ENCODE peak calls at places on chromosomes 13 and 19, in six cellular contexts. J, B, Z, E, Q and D are unnamed samples.

GRCh38 chr13:79741006-79741405 is 260.1 kb downstream of the NDFIP2 start:
- DNase-seq in J (peak; percentile 63), B (peak; percentile 28), Z (no peak), E (no peak), Q (no peak), D (peak; percentile 57)

GRCh38 chr13:90427322-90428272 is 919.9 kb upstream of the MIR17HG start:
- DNase-seq in J (no peak), B (no peak), Z (peak; percentile 12), E (peak; percentile 17), Q (no peak), D (no peak)

GRCh38 chr19:4140237-4140711 is 13.2 kb upstream of the CREB3L3 start:
- DNase-seq in J (peak; percentile 76), B (peak; percentile 70), Z (peak; percentile 94), E (peak; percentile 88), Q (peak; percentile 79), D (peak; percentile 88)

GRCh38 chr19:5354403-5354802 is 13.8 kb upstream of the PTPRS start:
- DNase-seq in J (no peak), B (peak; percentile 34), Z (peak; percentile 71), E (peak; percentile 39), Q (no peak), D (peak; percentile 33)

GRCh38 chr19:12789098-12789903 is 2.0 kb upstream of the JUNB start:
- DNase-seq in J (no peak), B (no peak), Z (peak; percentile 54), E (peak; percentile 72), Q (no peak), D (peak; percentile 64)

GRCh38 chr13:100392709-100393630 is 195.6 kb downstream of the GGACT start:
- DNase-seq in J (peak; percentile 100), B (peak; percentile 91), Z (peak; percentile 67), E (no peak), Q (peak; percentile 98), D (peak; percentile 99)

GRCh38 chr19:10009269-10009665 is 1.0 kb downstream of the COL5A3 start:
- DNase-seq in J (peak; percentile 89), B (no peak), Z (peak; percentile 87), E (peak; percentile 89), Q (no peak), D (peak; percentile 84)

GRCh38 chr13:59269476-59269875 is 894.3 kb downstream of the DIAPH3 start:
- DNase-seq in J (peak; percentile 47), B (no peak), Z (peak; percentile 11), E (no peak), Q (no peak), D (peak; percentile 5)

GRCh38 chr19:16351133-16351809 is 26.6 kb downstream of the KLF2 start:
- DNase-seq in J (no peak), B (no peak), Z (no peak), E (no peak), Q (no peak), D (peak; percentile 71)

GRCh38 chr13:44309771-44310767 is 63.6 kb upstream of the SERP2 start:
- DNase-seq in J (peak; percentile 70), B (no peak), Z (no peak), E (no peak), Q (no peak), D (no peak)

GRCh38 chr13:98428256-98428966 is 148.5 kb downstream of the STK24 start:
- DNase-seq in J (no peak), B (no peak), Z (no peak), E (no peak), Q (no peak), D (peak; percentile 36)

GRCh38 chr13:59119475-59119874 is 1044.3 kb downstream of the DIAPH3 start:
- DNase-seq in J (no peak), B (no peak), Z (no peak), E (no peak), Q (no peak), D (no peak)

GRCh38 chr13:48302920-48303330 is 626 bp upstream of the RB1 start:
- DNase-seq in J (no peak), B (no peak), Z (no peak), E (no peak), Q (peak; percentile 18), D (no peak)

GRCh38 chr19:31270897-31271568 is 78.2 kb downstream of the TSHZ3 start:
- DNase-seq in J (peak; percentile 63), B (no peak), Z (no peak), E (no peak), Q (no peak), D (peak; percentile 79)

GRCh38 chr13:80605007-80605406 is 264.1 kb upstream of the SPRY2 start:
- DNase-seq in J (no peak), B (no peak), Z (no peak), E (no peak), Q (no peak), D (no peak)

GRCh38 chr13:107466326-107466725 is 749.0 kb downstream of the LIG4 start:
- DNase-seq in J (no peak), B (no peak), Z (no peak), E (no peak), Q (no peak), D (peak; percentile 61)

GRCh38 chr19:33767898-33768413 is 28.7 kb upstream of the KCTD15 start:
- DNase-seq in J (peak; percentile 19), B (peak; percentile 21), Z (peak; percentile 92), E (peak; percentile 92), Q (no peak), D (peak; percentile 39)

GRCh38 chr13:29702912-29703351 is 107.4 kb upstream of the SLC7A1 start:
- DNase-seq in J (peak; percentile 76), B (no peak), Z (peak; percentile 18), E (no peak), Q (no peak), D (peak; percentile 96)

GRCh38 chr19:39032164-39032918 is at the start of gene FBXO27:
- DNase-seq in J (no peak), B (no peak), Z (peak; percentile 96), E (peak; percentile 72), Q (peak; percentile 16), D (peak; percentile 32)

GRCh38 chr13:44303681-44304432 is 69.8 kb upstream of the SERP2 start:
- DNase-seq in J (no peak), B (no peak), Z (no peak), E (no peak), Q (no peak), D (no peak)

GRCh38 chr13:89281331-89281730 is 1610.2 kb downstream of the SLITRK5 start:
- DNase-seq in J (no peak), B (no peak), Z (no peak), E (no peak), Q (no peak), D (no peak)

GRCh38 chr19:38057954-38058690 is 151.1 kb downstream of the SIPA1L3 start:
- DNase-seq in J (no peak), B (peak; percentile 58), Z (no peak), E (no peak), Q (no peak), D (no peak)

GRCh38 chr19:4939466-4939865 is 29.4 kb upstream of the KDM4B start:
- DNase-seq in J (no peak), B (no peak), Z (no peak), E (no peak), Q (no peak), D (no peak)

GRCh38 chr13:63427170-63427569 is 2011.5 kb upstream of the PCDH20 start:
- DNase-seq in J (no peak), B (no peak), Z (no peak), E (no peak), Q (no peak), D (no peak)

GRCh38 chr19:38061294-38061693 is 154.3 kb downstream of the SIPA1L3 start:
- DNase-seq in J (peak; percentile 71), B (no peak), Z (no peak), E (no peak), Q (no peak), D (peak; percentile 82)

GRCh38 chr19:46787331-46788100 is 878 bp downstream of the SLC1A5 start:
- DNase-seq in J (peak; percentile 74), B (peak; percentile 54), Z (peak; percentile 65), E (peak; percentile 74), Q (no peak), D (peak; percentile 84)

GRCh38 chr13:61138857-61139256 is 276.8 kb downstream of the PCDH20 start:
- DNase-seq in J (no peak), B (no peak), Z (no peak), E (no peak), Q (no peak), D (no peak)

GRCh38 chr13:97018029-97018819 is 23.9 kb upstream of the OXGR1 start:
- DNase-seq in J (peak; percentile 75), B (peak; percentile 36), Z (peak; percentile 75), E (peak; percentile 67), Q (peak; percentile 52), D (peak; percentile 65)

GRCh38 chr19:4370418-4371041 is 27.2 kb downstream of the MPND start:
- DNase-seq in J (no peak), B (no peak), Z (no peak), E (no peak), Q (no peak), D (no peak)

GRCh38 chr13:34941436-34941834 is 635 bp upstream of the NBEA start:
- DNase-seq in J (no peak), B (no peak), Z (no peak), E (no peak), Q (no peak), D (peak; percentile 5)

GRCh38 chr13:34941835-34942731 is at the start of gene NBEA:
- DNase-seq in J (peak; percentile 60), B (peak; percentile 19), Z (peak; percentile 84), E (peak; percentile 94), Q (peak; percentile 46), D (peak; percentile 78)

GRCh38 chr13:34939771-34940170 is 2.3 kb upstream of the NBEA start:
- DNase-seq in J (no peak), B (no peak), Z (no peak), E (no peak), Q (no peak), D (no peak)

GRCh38 chr13:34943675-34944634 is 1.9 kb downstream of the NBEA start:
- DNase-seq in J (no peak), B (no peak), Z (no peak), E (no peak), Q (no peak), D (no peak)

GRCh38 chr13:34942732-34943674 is 933 bp downstream of the NBEA start:
- DNase-seq in J (no peak), B (no peak), Z (peak; percentile 78), E (peak; percentile 84), Q (no peak), D (peak; percentile 36)
- H3K27ac ChIP-seq in J (no peak overlapping the region), B (no peak overlapping the region), Z (no peak overlapping the region), E (peak overlapping the region; percentile 92), Q (peak overlapping the region; percentile 34), D (no peak overlapping the region)

GRCh38 chr19:43560687-43561086 is 14.6 kb downstream of the XRCC1 start:
- DNase-seq in J (no peak), B (peak; percentile 19), Z (peak; percentile 40), E (no peak), Q (no peak), D (peak; percentile 59)
- TF ChIP-seq EZH2 in J (no peak), B (no peak), Z (no peak), E (no peak), Q (no peak), D (no peak)

GRCh38 chr13:72694314-72694713 is 33.1 kb downstream of the MZT1 start:
- DNase-seq in J (no peak), B (no peak), Z (no peak), E (no peak), Q (no peak), D (no peak)
- H2AFZ ChIP-seq in J (no peak overlapping the region), B (no peak overlapping the region), Z (no peak overlapping the region), E (no peak overlapping the region), Q (no peak overlapping the region), D (no peak overlapping the region)

GRCh38 chr13:75787249-75787940 is 151.3 kb downstream of the LMO7 start:
- DNase-seq in J (no peak), B (no peak), Z (no peak), E (no peak), Q (no peak), D (peak; percentile 75)
- H3K27ac ChIP-seq in J (no peak overlapping the region), B (no peak overlapping the region), Z (no peak overlapping the region), E (no peak overlapping the region), Q (no peak overlapping the region), D (peak overlapping the region; percentile 59)